ENCODE peak calls at places on chromosomes 5 and 9, in nine cellular contexts. One of them, this sample, is unnamed.

GRCh38 chr5:172007795-172008465 is 1.5 kb upstream of the FBXW11 start:
- DNase-seq in neural crest cell: no peak
- DNase-seq in iris pigment epithelial cell: peak
- DNase-seq in A673: no peak
- DNase-seq in mucosa of gallbladder: no peak
- DNase-seq in frontal cortex: no peak
- DNase-seq in T-helper 1 cell: no peak
- DNase-seq in activated CD4-positive, alpha-beta memory T cell treated with anti-CD3 and anti-CD28 coated beads for 36 hours: no peak
- DNase-seq in T-helper 2 cell: no peak
- DNase-seq in this sample: peak

GRCh38 chr9:87602933-87603643 is 105.4 kb downstream of the DAPK1 start:
- DNase-seq in iris pigment epithelial cell: no peak
- DNase-seq in A673: peak
- DNase-seq in T-helper 1 cell: no peak
- DNase-seq in T-helper 2 cell: no peak
- DNase-seq in frontal cortex: no peak
- DNase-seq in mucosa of gallbladder: no peak
- DNase-seq in activated CD4-positive, alpha-beta memory T cell treated with anti-CD3 and anti-CD28 coated beads for 36 hours: no peak
- DNase-seq in neural crest cell: no peak
- DNase-seq in this sample: no peak

GRCh38 chr5:19676895-19677294 is 311.1 kb downstream of the CDH18 start:
- DNase-seq in T-helper 1 cell: no peak
- DNase-seq in neural crest cell: no peak
- DNase-seq in T-helper 2 cell: no peak
- DNase-seq in A673: no peak
- DNase-seq in activated CD4-positive, alpha-beta memory T cell treated with anti-CD3 and anti-CD28 coated beads for 36 hours: no peak
- DNase-seq in frontal cortex: no peak
- DNase-seq in mucosa of gallbladder: no peak
- DNase-seq in iris pigment epithelial cell: peak
- DNase-seq in this sample: peak

GRCh38 chr5:26940981-26941380 is 97.4 kb downstream of the CDH9 start:
- DNase-seq in mucosa of gallbladder: no peak
- DNase-seq in T-helper 1 cell: no peak
- DNase-seq in iris pigment epithelial cell: peak
- DNase-seq in T-helper 2 cell: no peak
- DNase-seq in frontal cortex: no peak
- DNase-seq in neural crest cell: no peak
- DNase-seq in activated CD4-positive, alpha-beta memory T cell treated with anti-CD3 and anti-CD28 coated beads for 36 hours: no peak
- DNase-seq in A673: peak
- DNase-seq in this sample: peak

GRCh38 chr9:21778300-21778699 is 24.1 kb upstream of the MTAP start:
- DNase-seq in neural crest cell: no peak
- DNase-seq in T-helper 2 cell: no peak
- DNase-seq in A673: no peak
- DNase-seq in frontal cortex: no peak
- DNase-seq in activated CD4-positive, alpha-beta memory T cell treated with anti-CD3 and anti-CD28 coated beads for 36 hours: no peak
- DNase-seq in T-helper 1 cell: no peak
- DNase-seq in mucosa of gallbladder: no peak
- DNase-seq in iris pigment epithelial cell: peak
- DNase-seq in this sample: peak

GRCh38 chr5:54632131-54632551 is 114.6 kb downstream of the SNX18 start:
- DNase-seq in iris pigment epithelial cell: no peak
- DNase-seq in neural crest cell: no peak
- DNase-seq in A673: no peak
- DNase-seq in T-helper 1 cell: no peak
- DNase-seq in T-helper 2 cell: no peak
- DNase-seq in mucosa of gallbladder: peak
- DNase-seq in frontal cortex: no peak
- DNase-seq in activated CD4-positive, alpha-beta memory T cell treated with anti-CD3 and anti-CD28 coated beads for 36 hours: no peak
- DNase-seq in this sample: no peak

GRCh38 chr5:69167488-69167845 is 517 bp downstream of the CCNB1 start:
- DNase-seq in A673: no peak
- DNase-seq in T-helper 1 cell: no peak
- DNase-seq in activated CD4-positive, alpha-beta memory T cell treated with anti-CD3 and anti-CD28 coated beads for 36 hours: no peak
- DNase-seq in iris pigment epithelial cell: peak
- DNase-seq in mucosa of gallbladder: no peak
- DNase-seq in neural crest cell: no peak
- DNase-seq in frontal cortex: no peak
- DNase-seq in T-helper 2 cell: no peak
- DNase-seq in this sample: no peak

GRCh38 chr9:133673260-133673658 is 37.1 kb downstream of the DBH start:
- DNase-seq in mucosa of gallbladder: no peak
- DNase-seq in frontal cortex: no peak
- DNase-seq in T-helper 1 cell: no peak
- DNase-seq in A673: no peak
- DNase-seq in T-helper 2 cell: no peak
- DNase-seq in iris pigment epithelial cell: no peak
- DNase-seq in neural crest cell: no peak
- DNase-seq in activated CD4-positive, alpha-beta memory T cell treated with anti-CD3 and anti-CD28 coated beads for 36 hours: no peak
- DNase-seq in this sample: no peak

GRCh38 chr9:95876595-95876994 is 1.1 kb downstream of the ERCC6L2 start:
- DNase-seq in T-helper 1 cell: no peak
- DNase-seq in A673: no peak
- DNase-seq in activated CD4-positive, alpha-beta memory T cell treated with anti-CD3 and anti-CD28 coated beads for 36 hours: no peak
- DNase-seq in frontal cortex: no peak
- DNase-seq in iris pigment epithelial cell: no peak
- DNase-seq in mucosa of gallbladder: no peak
- DNase-seq in T-helper 2 cell: no peak
- DNase-seq in neural crest cell: no peak
- DNase-seq in this sample: no peak

GRCh38 chr5:15645376-15645775 is 145.4 kb downstream of the FBXL7 start:
- DNase-seq in activated CD4-positive, alpha-beta memory T cell treated with anti-CD3 and anti-CD28 coated beads for 36 hours: no peak
- DNase-seq in T-helper 2 cell: no peak
- DNase-seq in mucosa of gallbladder: no peak
- DNase-seq in T-helper 1 cell: no peak
- DNase-seq in iris pigment epithelial cell: peak
- DNase-seq in neural crest cell: no peak
- DNase-seq in A673: no peak
- DNase-seq in frontal cortex: no peak
- DNase-seq in this sample: peak